ENCODE peak calls at places on chromosomes 3 and 15, in six cellular contexts. K is fibroblast of pulmonary artery, E is fibroblast of lung, N is PC-3, T is sigmoid colon, J is fibroblast of the aortic adventitia. A is an unnamed sample.

GRCh38 chr3:37680393-37680792 is 181.3 kb upstream of the CTDSPL start:
- DNase-seq in K (no peak), E (peak), N (no peak), T (no peak), J (peak), A (no peak)

GRCh38 chr3:188720636-188721035 is 451.1 kb upstream of the TPRG1 start:
- DNase-seq in K (peak), E (peak), N (peak), T (no peak), J (peak), A (peak)

GRCh38 chr15:38660726-38661125 is 96.1 kb upstream of the RASGRP1 start:
- DNase-seq in K (no peak), E (no peak), N (no peak), T (no peak), J (no peak), A (no peak)

GRCh38 chr3:52069891-52070290 is 13.5 kb upstream of the DUSP7 start:
- DNase-seq in K (no peak), E (no peak), N (no peak), T (no peak), J (no peak), A (no peak)

GRCh38 chr3:150090006-150090405 is 119.3 kb upstream of the PFN2 start:
- DNase-seq in K (no peak), E (peak), N (peak), T (no peak), J (no peak), A (no peak)

GRCh38 chr3:2783261-2783660 is 326.9 kb downstream of the IL5RA start:
- DNase-seq in K (no peak), E (no peak), N (no peak), T (no peak), J (no peak), A (no peak)

GRCh38 chr3:38067508-38068233 is 28.7 kb downstream of the DLEC1 start:
- DNase-seq in K (no peak), E (no peak), N (no peak), T (no peak), J (no peak), A (peak)

GRCh38 chr15:68412218-68412617 is 19.7 kb downstream of the ITGA11 start:
- DNase-seq in K (no peak), E (no peak), N (no peak), T (no peak), J (no peak), A (no peak)

GRCh38 chr3:16945330-16945729 is 60.6 kb downstream of the PLCL2 start:
- DNase-seq in K (peak), E (peak), N (peak), T (no peak), J (peak), A (peak)

GRCh38 chr15:99450896-99451358 is 114.9 kb upstream of the MEF2A start:
- DNase-seq in K (peak), E (peak), N (no peak), T (peak), J (peak), A (peak)

GRCh38 chr3:141240290-141241247 is 8.9 kb downstream of the PXYLP1 start:
- DNase-seq in K (peak), E (peak), N (no peak), T (no peak), J (no peak), A (peak)

GRCh38 chr3:141242035-141242721 is 10.6 kb downstream of the PXYLP1 start:
- DNase-seq in K (peak), E (peak), N (no peak), T (no peak), J (peak), A (no peak)

GRCh38 chr3:141237701-141238521 is 6.3 kb downstream of the PXYLP1 start:
- DNase-seq in K (no peak), E (peak), N (no peak), T (no peak), J (no peak), A (no peak)

GRCh38 chr3:141241248-141242034 is 9.8 kb downstream of the PXYLP1 start:
- DNase-seq in K (no peak), E (peak), N (no peak), T (no peak), J (no peak), A (no peak)

DNA sequence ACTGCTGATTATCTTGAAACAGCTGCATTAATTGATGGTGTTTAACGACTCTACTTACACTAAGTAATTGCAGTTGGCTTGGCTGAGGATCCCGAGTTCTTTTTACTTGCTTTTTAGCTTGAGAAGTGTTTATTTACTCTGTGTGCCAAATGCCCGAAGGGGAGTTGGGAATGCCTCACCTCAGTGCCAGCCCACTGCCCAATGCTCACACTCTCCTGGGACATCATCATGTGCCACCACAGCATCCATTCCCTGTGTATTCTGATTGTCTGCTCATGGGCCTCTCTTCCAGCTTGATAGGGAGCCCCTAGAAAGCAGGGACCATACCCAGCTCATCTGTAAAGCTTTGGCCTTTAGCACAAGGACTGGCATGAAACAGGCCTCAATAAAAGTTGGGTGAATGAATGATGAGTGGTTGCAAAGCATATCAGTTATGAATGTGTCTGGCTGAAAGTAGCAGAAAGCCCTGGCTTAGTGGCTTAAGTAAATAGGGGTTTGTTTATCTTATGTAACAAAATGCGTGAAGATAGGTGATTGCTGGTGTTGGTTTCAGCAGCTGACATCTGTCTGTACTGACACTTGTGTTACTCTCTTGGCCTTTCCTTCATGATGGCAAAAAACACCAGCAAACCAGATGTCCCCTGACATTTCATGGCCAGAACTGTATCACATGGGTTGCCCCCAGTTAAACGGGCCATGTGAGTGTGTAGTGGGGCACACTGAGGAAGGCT is 8.1 kb downstream of the PXYLP1 start:
- DNase-seq in K (no peak), E (no peak), N (no peak), T (no peak), J (no peak), A (no peak)
- H3K4me3 ChIP-seq in K (no peak), E (no peak), N (no peak), T (no peak), J (no peak), A (no peak)

DNA sequence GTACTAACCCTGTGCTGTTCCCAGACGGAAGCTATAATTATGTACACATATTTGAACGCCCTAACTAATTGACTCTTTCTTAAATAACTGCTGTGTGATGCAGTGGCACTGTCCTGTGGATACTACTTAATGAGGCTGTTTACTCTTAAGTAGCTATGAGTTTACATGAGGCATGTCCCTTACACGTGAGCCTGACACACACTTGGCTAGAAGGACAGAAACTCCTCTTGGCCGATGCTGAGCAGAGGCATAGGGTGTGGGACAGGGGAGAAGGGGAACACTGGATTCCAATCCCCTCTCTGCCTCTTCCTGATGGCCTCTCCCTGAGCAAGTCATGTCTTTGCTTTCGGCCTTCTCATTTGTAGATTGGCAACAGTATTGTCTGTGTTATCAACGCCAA is 21.9 kb downstream of the EHD4 start:
- DNase-seq in K (no peak), E (no peak), N (no peak), T (no peak), J (peak), A (no peak)
- TF ChIP-seq CTCF in K (no peak), E (no peak), N (no peak), T (no peak), J (no peak), A (no peak)

DNA sequence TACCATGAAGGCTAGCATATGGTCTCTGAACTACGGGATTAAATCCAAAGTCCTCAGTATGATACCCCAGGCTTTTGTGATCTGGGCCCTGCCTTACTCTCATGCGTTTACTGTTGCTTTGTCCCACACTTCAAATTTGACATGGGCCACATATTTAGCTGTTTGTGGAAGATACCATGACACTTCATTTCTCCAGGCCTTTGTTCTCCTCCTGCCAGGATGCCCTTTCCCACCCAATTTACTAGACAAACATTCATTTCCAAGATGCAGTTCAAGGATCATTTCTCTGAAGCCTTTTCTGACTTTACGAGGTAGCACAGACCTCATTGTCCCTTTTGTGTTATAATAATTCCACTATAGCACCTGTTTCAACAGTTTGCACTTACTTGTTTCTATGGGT is 2.2 kb upstream of the OXSM start:
- DNase-seq in K (no peak), E (no peak), N (no peak), T (no peak), J (no peak), A (no peak)
- H3K4me3 ChIP-seq in K (no peak), E (no peak), N (no peak), T (no peak), J (no peak), A (no peak)

DNA sequence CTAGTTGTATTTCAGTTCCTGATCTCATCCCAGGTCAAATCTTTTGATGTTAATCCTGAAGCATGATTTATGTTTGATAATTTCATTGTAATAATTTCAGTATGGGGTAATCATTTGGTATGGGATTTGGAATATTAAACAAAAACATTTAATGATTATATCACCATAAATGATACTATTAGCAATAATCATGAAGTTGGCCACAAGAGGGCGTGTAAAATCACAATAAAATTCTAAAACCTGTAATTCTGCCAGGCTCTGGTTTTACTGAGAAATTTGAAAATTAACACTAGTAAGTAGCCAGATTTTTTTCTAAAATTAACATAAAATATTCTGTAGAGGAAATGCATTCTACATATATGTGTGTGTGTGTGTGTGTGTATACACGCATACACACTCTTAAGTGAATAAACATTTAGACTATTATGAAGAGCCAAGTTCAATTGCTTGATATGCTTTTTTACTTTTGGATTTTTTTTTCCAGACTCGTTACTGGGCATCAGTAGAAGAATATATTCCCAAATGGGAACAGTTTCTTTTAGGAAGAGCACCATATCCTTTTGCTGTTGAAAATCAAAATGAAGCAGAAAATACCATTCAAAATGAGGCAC is 40.5 kb downstream of the FEZF2 start:
- DNase-seq in K (peak), E (peak), N (peak), T (no peak), J (peak), A (peak)
- TF ChIP-seq CTCF in K (peak), E (peak), N (peak), T (no peak), J (peak), A (peak)

DNA sequence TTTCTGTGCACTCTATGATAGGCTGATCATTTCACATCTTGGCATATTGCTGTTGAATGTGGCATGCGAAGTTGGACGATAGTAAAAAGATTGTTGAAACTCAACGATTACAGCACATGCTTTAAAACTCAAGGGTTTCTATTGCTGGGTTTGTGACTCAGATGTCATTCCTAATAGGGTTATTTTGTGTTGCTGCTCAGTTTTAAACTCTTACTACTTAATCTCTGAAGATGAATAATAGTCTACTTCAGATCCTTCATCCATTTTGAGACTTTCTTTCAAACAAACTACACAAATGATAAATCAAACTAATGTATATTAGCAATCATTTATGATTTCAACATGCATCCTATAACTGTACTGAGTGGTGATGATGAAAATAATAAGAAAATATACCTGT is 71.3 kb upstream of the MBNL1 start:
- DNase-seq in K (no peak), E (peak), N (no peak), T (no peak), J (peak), A (no peak)
- H3K4me3 ChIP-seq in K (no peak), E (no peak), N (no peak), T (no peak), J (no peak), A (no peak)

GRCh38 chr3:174219738-174220137 is 639.4 kb upstream of the NAALADL2 start:
- DNase-seq in K (no peak), E (no peak), N (no peak), T (no peak), J (no peak), A (no peak)
- TF ChIP-seq CTCF in K (no peak), E (no peak), N (peak), T (no peak), J (no peak), A (no peak)

GRCh38 chr15:65919353-65919752 is 50.1 kb downstream of the RAB11A start:
- DNase-seq in K (no peak), E (no peak), N (no peak), T (no peak), J (no peak), A (no peak)
- H3K4me3 ChIP-seq in K (no peak), E (no peak), N (no peak), T (no peak), J (no peak), A (no peak)

GRCh38 chr3:47282424-47283192 is at the start of the genes KIF9 and KLHL18:
- DNase-seq in K (peak), E (peak), N (peak), T (peak), J (peak), A (peak)
- TF ChIP-seq CTCF in K (no peak), E (no peak), N (no peak), T (no peak), J (no peak), A (no peak)

GRCh38 chr3:134486577-134487041 is 752 bp downstream of the CEP63 start:
- DNase-seq in K (peak), E (peak), N (peak), T (no peak), J (peak), A (peak)

GRCh38 chr3:134485620-134486576 is at the start of the genes ANAPC13 and CEP63:
- DNase-seq in K (peak), E (peak), N (peak), T (peak), J (peak), A (peak)

GRCh38 chr3:134483195-134483890 is 2.4 kb downstream of the ANAPC13 start:
- DNase-seq in K (peak), E (peak), N (peak), T (no peak), J (peak), A (peak)

GRCh38 chr3:134485075-134485536 is 679 bp downstream of the ANAPC13 start:
- DNase-seq in K (peak), E (peak), N (peak), T (no peak), J (peak), A (peak)

DNA sequence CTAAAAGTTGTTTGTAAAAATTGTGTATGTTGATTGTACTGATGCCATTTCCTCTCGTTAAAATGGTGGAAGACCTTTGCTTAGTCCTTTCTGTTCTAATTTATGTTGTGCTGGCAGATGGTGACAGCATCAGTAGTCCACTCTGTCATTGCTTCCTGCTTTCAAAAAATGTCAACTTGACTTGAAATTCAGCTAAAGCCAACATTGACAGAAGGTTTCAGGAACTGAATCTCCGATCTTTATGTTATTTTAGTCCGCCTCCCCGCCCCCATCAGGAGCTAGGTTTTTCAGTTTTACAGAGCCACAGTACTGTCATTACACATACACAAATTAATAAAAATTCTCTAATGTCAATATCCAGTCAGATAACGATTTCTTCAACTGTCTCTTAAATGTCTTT is 1.5 kb downstream of the CEP63 start:
- DNase-seq in K (no peak), E (no peak), N (no peak), T (no peak), J (no peak), A (no peak)
- H3K4me3 ChIP-seq in K (peak), E (peak), N (peak), T (no peak), J (peak), A (no peak)